ENCODE peak calls at places on chromosomes 6 and 20, in five cellular contexts. G is progenitor cell of endocrine pancreas; F is NCI-H82; I is stimulated activated CD8-positive, alpha-beta memory T cell treated with anti-CD3 and anti-CD28 coated beads, Interleukin-4, amount 100 ng/mL, for 24 hours; M is neural crest cell. E is an unnamed sample.

GRCh38 chr6:115971785-115972184 is 88.9 kb downstream of the FRK start:
- DNase-seq in G (no peak), F (no peak), I (no peak), M (no peak), E (no peak)

GRCh38 chr6:139371421-139372253 is 2.8 kb downstream of the CITED2 start:
- DNase-seq in G (no peak), F (peak; percentile 48), I (no peak), M (no peak), E (no peak)

GRCh38 chr20:44070139-44070900 is 116.7 kb downstream of the JPH2 start:
- DNase-seq in G (peak; percentile 8), F (no peak), I (no peak), M (no peak), E (no peak)

GRCh38 chr6:139939189-139939979 is 564.9 kb upstream of the CITED2 start:
- DNase-seq in G (no peak), F (peak; percentile 9), I (no peak), M (no peak), E (no peak)

GRCh38 chr20:64220891-64221527 is 34.5 kb upstream of the PCMTD2 start:
- DNase-seq in G (no peak), F (no peak), I (no peak), M (no peak), E (no peak)

GRCh38 chr6:11172501-11173337 is 59.7 kb downstream of the NEDD9 start:
- DNase-seq in G (peak; percentile 57), F (peak; percentile 69), I (peak; percentile 68), M (peak; percentile 83), E (peak; percentile 59)

GRCh38 chr6:5946181-5946580 is 60.5 kb downstream of the NRN1 start:
- DNase-seq in G (no peak), F (no peak), I (no peak), M (no peak), E (no peak)

GRCh38 chr20:8132632-8133587 is 844 bp downstream of the PLCB1 start:
- DNase-seq in G (peak; percentile 9), F (no peak), I (no peak), M (no peak), E (peak; percentile 33)

GRCh38 chr6:6665505-6665904 is 77.0 kb downstream of the LY86 start:
- DNase-seq in G (no peak), F (peak; percentile 85), I (no peak), M (no peak), E (no peak)

GRCh38 chr20:20466341-20466879 is 98.5 kb downstream of the INSM1 start:
- DNase-seq in G (no peak), F (peak; percentile 30), I (no peak), M (no peak), E (no peak)

GRCh38 chr20:36318166-36318565 is 12.0 kb downstream of the DLGAP4 start:
- DNase-seq in G (no peak), F (peak; percentile 28), I (no peak), M (no peak), E (no peak)

GRCh38 chr6:80105972-80106417 is 476 bp upstream of the BCKDHB start:
- DNase-seq in G (no peak), F (no peak), I (no peak), M (no peak), E (no peak)

GRCh38 chr6:35140991-35141720 is at the start of gene TCP11:
- DNase-seq in G (no peak), F (no peak), I (no peak), M (no peak), E (no peak)

GRCh38 chr6:166712554-166713228 is 85.6 kb upstream of the RPS6KA2 start:
- DNase-seq in G (no peak), F (no peak), I (no peak), M (no peak), E (no peak)

GRCh38 chr20:49768204-49769124 is 44.2 kb upstream of the SLC9A8 start:
- DNase-seq in G (no peak), F (no peak), I (no peak), M (no peak), E (peak; percentile 8)

GRCh38 chr20:47561175-47561574 is 59.5 kb downstream of the NCOA3 start:
- DNase-seq in G (no peak), F (peak; percentile 36), I (no peak), M (no peak), E (no peak)

GRCh38 chr6:53547815-53548496 is 3.1 kb upstream of the GCLC start:
- DNase-seq in G (peak; percentile 91), F (peak; percentile 94), I (peak; percentile 93), M (peak; percentile 91), E (peak; percentile 98)

GRCh38 chr6:14726816-14727493 is 518.9 kb upstream of the JARID2 start:
- DNase-seq in G (no peak), F (no peak), I (no peak), M (no peak), E (no peak)

GRCh38 chr6:30122515-30122914 is 9.6 kb upstream of the TRIM31 start:
- DNase-seq in G (no peak), F (no peak), I (no peak), M (no peak), E (no peak)

GRCh38 chr6:37308084-37308817 is 45.5 kb upstream of the RNF8 start:
- DNase-seq in G (no peak), F (no peak), I (no peak), M (no peak), E (no peak)

GRCh38 chr6:75272145-75272840 is 12.3 kb downstream of the TMEM30A start:
- DNase-seq in G (no peak), F (no peak), I (no peak), M (no peak), E (no peak)

GRCh38 chr6:100482698-100483097 is 18.0 kb upstream of the SIM1 start:
- DNase-seq in G (no peak), F (no peak), I (no peak), M (no peak), E (no peak)